ENCODE peak calls at places on chromosomes 2 and 18, in ten cellular contexts. V is DND-41, M is germinal center, E is heart left ventricle, S is HFF-Myc, Y is HT1080, A is right cardiac atrium, I is neuronal stem cell, J is SK-N-SH, B is dorsolateral prefrontal cortex. U is an unnamed sample.

GRCh38 chr2:19021100-19021476 is 337.3 kb downstream of the OSR1 start:
- DNase-seq in V (no peak), M (no peak), E (no peak), S (peak), Y (peak), A (no peak), I (peak), J (no peak), B (no peak), U (no peak)

GRCh38 chr2:42794271-42795046 is 2.1 kb upstream of the HAAO start:
- DNase-seq in V (no peak), M (no peak), E (no peak), S (no peak), Y (peak), A (no peak), I (no peak), J (peak), B (no peak), U (no peak)

GRCh38 chr2:134133622-134134312 is 120.1 kb upstream of the MGAT5 start:
- DNase-seq in V (no peak), M (no peak), E (no peak), S (no peak), Y (no peak), A (peak), I (no peak), J (no peak), B (no peak), U (no peak)

GRCh38 chr2:12803616-12804015 is 86.9 kb downstream of the TRIB2 start:
- DNase-seq in V (no peak), M (no peak), E (no peak), S (peak), Y (no peak), A (no peak), I (no peak), J (peak), B (no peak), U (no peak)

GRCh38 chr18:28823506-28824182 is 646.7 kb upstream of the CDH2 start:
- DNase-seq in V (peak), M (no peak), E (no peak), S (no peak), Y (peak), A (no peak), I (no peak), J (no peak), B (no peak), U (no peak)

GRCh38 chr2:20931346-20931745 is 108.4 kb upstream of the LDAH start:
- DNase-seq in V (no peak), M (no peak), E (no peak), S (no peak), Y (no peak), A (no peak), I (no peak), J (no peak), B (no peak), U (no peak)

GRCh38 chr2:229137623-229138022 is 133.5 kb downstream of the PID1 start:
- DNase-seq in V (no peak), M (no peak), E (no peak), S (no peak), Y (no peak), A (no peak), I (no peak), J (no peak), B (no peak), U (peak)

GRCh38 chr2:217837001-217837491 is 165.7 kb downstream of the TNS1 start:
- DNase-seq in V (no peak), M (no peak), E (peak), S (no peak), Y (no peak), A (peak), I (no peak), J (peak), B (peak), U (peak)

GRCh38 chr2:170425291-170425751 is 247.4 kb downstream of the MYO3B start:
- DNase-seq in V (no peak), M (no peak), E (no peak), S (peak), Y (peak), A (no peak), I (no peak), J (no peak), B (no peak), U (no peak)

GRCh38 chr2:177256026-177256425 is 8.5 kb downstream of the NFE2L2 start:
- DNase-seq in V (no peak), M (no peak), E (no peak), S (no peak), Y (no peak), A (no peak), I (no peak), J (no peak), B (no peak), U (no peak)

GRCh38 chr2:177348735-177349693 is 43.6 kb upstream of the AGPS start:
- DNase-seq in V (no peak), M (no peak), E (no peak), S (no peak), Y (no peak), A (no peak), I (no peak), J (no peak), B (no peak), U (no peak)

GRCh38 chr18:55534996-55535395 is 53.0 kb downstream of the TCF4 start:
- DNase-seq in V (no peak), M (no peak), E (no peak), S (no peak), Y (no peak), A (no peak), I (no peak), J (no peak), B (no peak), U (no peak)

GRCh38 chr18:13831864-13832508 is 8.0 kb downstream of the MC5R start:
- DNase-seq in V (no peak), M (no peak), E (no peak), S (no peak), Y (peak), A (no peak), I (peak), J (no peak), B (no peak), U (no peak)

GRCh38 chr2:96800762-96801463 is 15.2 kb upstream of the CNNM3 start:
- DNase-seq in V (peak), M (peak), E (peak), S (no peak), Y (peak), A (peak), I (peak), J (peak), B (peak), U (peak)

GRCh38 chr2:108267117-108267516 is 21.6 kb upstream of the SULT1C2 start:
- DNase-seq in V (no peak), M (no peak), E (no peak), S (no peak), Y (peak), A (no peak), I (no peak), J (no peak), B (no peak), U (no peak)

GRCh38 chr2:61434314-61434713 is 36.6 kb downstream of the USP34 start:
- DNase-seq in V (no peak), M (peak), E (no peak), S (no peak), Y (no peak), A (no peak), I (no peak), J (no peak), B (no peak), U (no peak)

GRCh38 chr2:240925191-240925575 is 19.0 kb downstream of the CROCC2 start:
- DNase-seq in V (no peak), M (no peak), E (peak), S (no peak), Y (no peak), A (no peak), I (no peak), J (peak), B (peak), U (no peak)

GRCh38 chr2:189848276-189848675 is 64.0 kb downstream of the PMS1 start:
- DNase-seq in V (no peak), M (no peak), E (no peak), S (no peak), Y (no peak), A (no peak), I (no peak), J (no peak), B (no peak), U (no peak)

GRCh38 chr2:137302957-137303356 is 537.6 kb downstream of the THSD7B start:
- DNase-seq in V (no peak), M (no peak), E (peak), S (no peak), Y (no peak), A (peak), I (no peak), J (no peak), B (no peak), U (no peak)

GRCh38 chr2:200056105-200056504 is 100.7 kb downstream of the MAIP1 start:
- DNase-seq in V (no peak), M (no peak), E (no peak), S (no peak), Y (no peak), A (peak), I (no peak), J (no peak), B (no peak), U (no peak)

GRCh38 chr2:218019411-218020060 is 16.7 kb upstream of the TNS1 start:
- DNase-seq in V (no peak), M (no peak), E (no peak), S (no peak), Y (no peak), A (no peak), I (no peak), J (no peak), B (no peak), U (no peak)

GRCh38 chr2:130778781-130779180 is 23.4 kb downstream of the AMER3 start:
- DNase-seq in V (no peak), M (no peak), E (no peak), S (no peak), Y (no peak), A (no peak), I (no peak), J (no peak), B (no peak), U (no peak)

GRCh38 chr18:26909599-26910290 is 44.2 kb upstream of the AQP4 start:
- DNase-seq in V (no peak), M (no peak), E (no peak), S (no peak), Y (peak), A (no peak), I (no peak), J (no peak), B (peak), U (no peak)

GRCh38 chr2:170505631-170506270 is 209.4 kb upstream of the SP5 start:
- DNase-seq in V (no peak), M (no peak), E (peak), S (no peak), Y (no peak), A (peak), I (no peak), J (no peak), B (peak), U (no peak)

GRCh38 chr2:68403199-68403644 is 38.1 kb downstream of the PLEK start:
- DNase-seq in V (no peak), M (no peak), E (no peak), S (no peak), Y (no peak), A (peak), I (no peak), J (no peak), B (no peak), U (no peak)

GRCh38 chr2:168210898-168211570 is 36.4 kb downstream of the STK39 start:
- DNase-seq in V (no peak), M (peak), E (no peak), S (peak), Y (peak), A (no peak), I (no peak), J (no peak), B (no peak), U (no peak)

GRCh38 chr18:36580874-36581750 is 247.7 kb downstream of the TPGS2 start:
- DNase-seq in V (no peak), M (no peak), E (no peak), S (peak), Y (peak), A (no peak), I (no peak), J (peak), B (no peak), U (no peak)

GRCh38 chr18:5455644-5456043 is 88.2 kb downstream of the EPB41L3 start:
- DNase-seq in V (no peak), M (no peak), E (no peak), S (no peak), Y (peak), A (no peak), I (no peak), J (no peak), B (no peak), U (no peak)

GRCh38 chr2:164514491-164514890 is 106.8 kb downstream of the GRB14 start:
- DNase-seq in V (no peak), M (no peak), E (no peak), S (no peak), Y (peak), A (no peak), I (no peak), J (no peak), B (no peak), U (no peak)

GRCh38 chr2:126668254-126668653 is 12.3 kb downstream of the GYPC start:
- DNase-seq in V (no peak), M (no peak), E (no peak), S (no peak), Y (no peak), A (no peak), I (no peak), J (no peak), B (no peak), U (no peak)

GRCh38 chr2:218671077-218671653 is 637 bp downstream of the RNF25 start:
- DNase-seq in V (no peak), M (no peak), E (no peak), S (no peak), Y (peak), A (no peak), I (no peak), J (no peak), B (no peak), U (no peak)

GRCh38 chr18:67730884-67731283 is 214.4 kb upstream of the DSEL start:
- DNase-seq in V (no peak), M (no peak), E (no peak), S (no peak), Y (peak), A (no peak), I (no peak), J (no peak), B (no peak), U (no peak)

GRCh38 chr2:5365871-5366461 is 326.2 kb upstream of the SOX11 start:
- DNase-seq in V (peak), M (peak), E (peak), S (no peak), Y (peak), A (peak), I (peak), J (peak), B (peak), U (no peak)

GRCh38 chr2:225989809-225990208 is 590.3 kb downstream of the NYAP2 start:
- DNase-seq in V (no peak), M (no peak), E (no peak), S (no peak), Y (no peak), A (no peak), I (no peak), J (no peak), B (no peak), U (no peak)

U was measured in NCI-H1436.